ENCODE peak calls at places on chromosomes 16 and 17, in ten cellular contexts. One of them, this sample, is unnamed.

GRCh38 chr16:50617630-50618184 is 63.4 kb downstream of the SNX20 start:
- DNase-seq in germinal center: no peak
- DNase-seq in head of caudate nucleus: no peak
- DNase-seq in MM.1S: no peak
- DNase-seq in Kasumi-1: no peak
- DNase-seq in NCI-H1092: no peak
- DNase-seq in C1 segment of cervical spinal cord: no peak
- DNase-seq in NK-92 treated with Interleukin-12 subunit alpha and Interleukin-12 subunit beta, amount 100 ng/mL, for 24 hours: no peak
- DNase-seq in cardiac muscle cell: no peak
- DNase-seq in GM12878: no peak
- DNase-seq in this sample: no peak

GRCh38 chr17:2232244-2232638 is 71.3 kb downstream of the SMG6 start:
- DNase-seq in head of caudate nucleus: no peak
- DNase-seq in germinal center: no peak
- DNase-seq in cardiac muscle cell: peak
- DNase-seq in MM.1S: no peak
- DNase-seq in NCI-H1092: no peak
- DNase-seq in Kasumi-1: no peak
- DNase-seq in GM12878: no peak
- DNase-seq in NK-92 treated with Interleukin-12 subunit alpha and Interleukin-12 subunit beta, amount 100 ng/mL, for 24 hours: no peak
- DNase-seq in C1 segment of cervical spinal cord: no peak
- DNase-seq in this sample: no peak

GRCh38 chr17:13725286-13725990 is 123.7 kb upstream of the HS3ST3A1 start:
- DNase-seq in head of caudate nucleus: no peak
- DNase-seq in Kasumi-1: no peak
- DNase-seq in NCI-H1092: no peak
- DNase-seq in MM.1S: no peak
- DNase-seq in cardiac muscle cell: peak
- DNase-seq in C1 segment of cervical spinal cord: no peak
- DNase-seq in GM12878: no peak
- DNase-seq in germinal center: no peak
- DNase-seq in NK-92 treated with Interleukin-12 subunit alpha and Interleukin-12 subunit beta, amount 100 ng/mL, for 24 hours: no peak
- DNase-seq in this sample: no peak

GRCh38 chr17:45172232-45172540 is 10.5 kb downstream of the HEXIM2 start:
- DNase-seq in NCI-H1092: no peak
- DNase-seq in C1 segment of cervical spinal cord: no peak
- DNase-seq in Kasumi-1: no peak
- DNase-seq in head of caudate nucleus: no peak
- DNase-seq in cardiac muscle cell: no peak
- DNase-seq in GM12878: no peak
- DNase-seq in MM.1S: no peak
- DNase-seq in germinal center: no peak
- DNase-seq in NK-92 treated with Interleukin-12 subunit alpha and Interleukin-12 subunit beta, amount 100 ng/mL, for 24 hours: no peak
- DNase-seq in this sample: no peak

GRCh38 chr16:75351183-75351582 is 82.1 kb downstream of the CFDP1 start:
- DNase-seq in Kasumi-1: no peak
- DNase-seq in germinal center: no peak
- DNase-seq in GM12878: no peak
- DNase-seq in NK-92 treated with Interleukin-12 subunit alpha and Interleukin-12 subunit beta, amount 100 ng/mL, for 24 hours: no peak
- DNase-seq in head of caudate nucleus: no peak
- DNase-seq in cardiac muscle cell: peak
- DNase-seq in MM.1S: no peak
- DNase-seq in C1 segment of cervical spinal cord: no peak
- DNase-seq in NCI-H1092: no peak
- DNase-seq in this sample: no peak

GRCh38 chr17:76720211-76720610 is 6.2 kb downstream of the JMJD6 start:
- DNase-seq in MM.1S: no peak
- DNase-seq in head of caudate nucleus: no peak
- DNase-seq in cardiac muscle cell: no peak
- DNase-seq in C1 segment of cervical spinal cord: no peak
- DNase-seq in Kasumi-1: no peak
- DNase-seq in NCI-H1092: no peak
- DNase-seq in NK-92 treated with Interleukin-12 subunit alpha and Interleukin-12 subunit beta, amount 100 ng/mL, for 24 hours: no peak
- DNase-seq in germinal center: no peak
- DNase-seq in GM12878: no peak
- DNase-seq in this sample: no peak

GRCh38 chr17:14886200-14886739 is 378.9 kb downstream of the PMP22 start:
- DNase-seq in Kasumi-1: peak
- DNase-seq in NCI-H1092: no peak
- DNase-seq in NK-92 treated with Interleukin-12 subunit alpha and Interleukin-12 subunit beta, amount 100 ng/mL, for 24 hours: no peak
- DNase-seq in GM12878: no peak
- DNase-seq in germinal center: no peak
- DNase-seq in cardiac muscle cell: no peak
- DNase-seq in MM.1S: peak
- DNase-seq in C1 segment of cervical spinal cord: no peak
- DNase-seq in head of caudate nucleus: no peak
- DNase-seq in this sample: peak

GRCh38 chr17:50841949-50842354 is 6.6 kb downstream of the WFIKKN2 start:
- DNase-seq in Kasumi-1: peak
- DNase-seq in cardiac muscle cell: peak
- DNase-seq in GM12878: no peak
- DNase-seq in germinal center: peak
- DNase-seq in head of caudate nucleus: peak
- DNase-seq in MM.1S: peak
- DNase-seq in C1 segment of cervical spinal cord: peak
- DNase-seq in NK-92 treated with Interleukin-12 subunit alpha and Interleukin-12 subunit beta, amount 100 ng/mL, for 24 hours: no peak
- DNase-seq in NCI-H1092: peak
- DNase-seq in this sample: no peak

GRCh38 chr17:39916918-39917317 is 1.5 kb downstream of the GSDMB start:
- DNase-seq in MM.1S: no peak
- DNase-seq in NCI-H1092: no peak
- DNase-seq in cardiac muscle cell: peak
- DNase-seq in germinal center: no peak
- DNase-seq in head of caudate nucleus: no peak
- DNase-seq in C1 segment of cervical spinal cord: no peak
- DNase-seq in Kasumi-1: no peak
- DNase-seq in NK-92 treated with Interleukin-12 subunit alpha and Interleukin-12 subunit beta, amount 100 ng/mL, for 24 hours: no peak
- DNase-seq in GM12878: no peak
- DNase-seq in this sample: no peak

GRCh38 chr16:75580-76501 is 2.2 kb upstream of the MPG start:
- DNase-seq in NK-92 treated with Interleukin-12 subunit alpha and Interleukin-12 subunit beta, amount 100 ng/mL, for 24 hours: no peak
- DNase-seq in germinal center: no peak
- DNase-seq in head of caudate nucleus: no peak
- DNase-seq in cardiac muscle cell: peak
- DNase-seq in Kasumi-1: peak
- DNase-seq in MM.1S: no peak
- DNase-seq in C1 segment of cervical spinal cord: peak
- DNase-seq in NCI-H1092: no peak
- DNase-seq in GM12878: no peak
- DNase-seq in this sample: no peak

GRCh38 chr17:13888043-13888442 is 181.3 kb upstream of the COX10 start:
- DNase-seq in NCI-H1092: no peak
- DNase-seq in Kasumi-1: no peak
- DNase-seq in NK-92 treated with Interleukin-12 subunit alpha and Interleukin-12 subunit beta, amount 100 ng/mL, for 24 hours: no peak
- DNase-seq in head of caudate nucleus: peak
- DNase-seq in germinal center: no peak
- DNase-seq in MM.1S: no peak
- DNase-seq in cardiac muscle cell: peak
- DNase-seq in C1 segment of cervical spinal cord: no peak
- DNase-seq in GM12878: no peak
- DNase-seq in this sample: no peak

GRCh38 chr16:87392823-87393679 is 915 bp downstream of the MAP1LC3B start:
- DNase-seq in GM12878: no peak
- DNase-seq in NK-92 treated with Interleukin-12 subunit alpha and Interleukin-12 subunit beta, amount 100 ng/mL, for 24 hours: no peak
- DNase-seq in head of caudate nucleus: peak
- DNase-seq in Kasumi-1: peak
- DNase-seq in C1 segment of cervical spinal cord: no peak
- DNase-seq in cardiac muscle cell: peak
- DNase-seq in germinal center: peak
- DNase-seq in NCI-H1092: no peak
- DNase-seq in MM.1S: peak
- DNase-seq in this sample: no peak

GRCh38 chr16:68284847-68285246 is 20.5 kb downstream of the SLC7A6 start:
- DNase-seq in NCI-H1092: no peak
- DNase-seq in Kasumi-1: peak
- DNase-seq in head of caudate nucleus: no peak
- DNase-seq in MM.1S: peak
- DNase-seq in GM12878: peak
- DNase-seq in germinal center: peak
- DNase-seq in NK-92 treated with Interleukin-12 subunit alpha and Interleukin-12 subunit beta, amount 100 ng/mL, for 24 hours: no peak
- DNase-seq in C1 segment of cervical spinal cord: no peak
- DNase-seq in cardiac muscle cell: no peak
- DNase-seq in this sample: no peak

GRCh38 chr17:6398955-6399354 is 36.0 kb downstream of the AIPL1 start:
- DNase-seq in NCI-H1092: no peak
- DNase-seq in GM12878: no peak
- DNase-seq in MM.1S: no peak
- DNase-seq in cardiac muscle cell: no peak
- DNase-seq in Kasumi-1: no peak
- DNase-seq in germinal center: no peak
- DNase-seq in head of caudate nucleus: no peak
- DNase-seq in NK-92 treated with Interleukin-12 subunit alpha and Interleukin-12 subunit beta, amount 100 ng/mL, for 24 hours: no peak
- DNase-seq in C1 segment of cervical spinal cord: no peak
- DNase-seq in this sample: no peak

GRCh38 chr16:54102888-54103866 is 183.4 kb downstream of the IRX3 start:
- DNase-seq in GM12878: no peak
- DNase-seq in Kasumi-1: no peak
- DNase-seq in germinal center: no peak
- DNase-seq in NK-92 treated with Interleukin-12 subunit alpha and Interleukin-12 subunit beta, amount 100 ng/mL, for 24 hours: no peak
- DNase-seq in NCI-H1092: no peak
- DNase-seq in C1 segment of cervical spinal cord: no peak
- DNase-seq in head of caudate nucleus: no peak
- DNase-seq in MM.1S: no peak
- DNase-seq in cardiac muscle cell: no peak
- DNase-seq in this sample: no peak

GRCh38 chr17:8105957-8106398 is 12.3 kb downstream of the ALOXE3 start:
- DNase-seq in NK-92 treated with Interleukin-12 subunit alpha and Interleukin-12 subunit beta, amount 100 ng/mL, for 24 hours: no peak
- DNase-seq in NCI-H1092: no peak
- DNase-seq in MM.1S: no peak
- DNase-seq in head of caudate nucleus: no peak
- DNase-seq in cardiac muscle cell: peak
- DNase-seq in GM12878: no peak
- DNase-seq in Kasumi-1: no peak
- DNase-seq in germinal center: no peak
- DNase-seq in C1 segment of cervical spinal cord: no peak
- DNase-seq in this sample: no peak

GRCh38 chr16:60299345-60299744 is 1565.2 kb upstream of the GOT2 start:
- DNase-seq in C1 segment of cervical spinal cord: no peak
- DNase-seq in germinal center: no peak
- DNase-seq in cardiac muscle cell: no peak
- DNase-seq in MM.1S: no peak
- DNase-seq in head of caudate nucleus: no peak
- DNase-seq in GM12878: no peak
- DNase-seq in NCI-H1092: no peak
- DNase-seq in Kasumi-1: no peak
- DNase-seq in NK-92 treated with Interleukin-12 subunit alpha and Interleukin-12 subunit beta, amount 100 ng/mL, for 24 hours: no peak
- DNase-seq in this sample: no peak

GRCh38 chr17:6043405-6043804 is 26.8 kb upstream of the WSCD1 start:
- DNase-seq in MM.1S: no peak
- DNase-seq in NCI-H1092: no peak
- DNase-seq in head of caudate nucleus: no peak
- DNase-seq in GM12878: no peak
- DNase-seq in germinal center: no peak
- DNase-seq in NK-92 treated with Interleukin-12 subunit alpha and Interleukin-12 subunit beta, amount 100 ng/mL, for 24 hours: no peak
- DNase-seq in C1 segment of cervical spinal cord: no peak
- DNase-seq in Kasumi-1: no peak
- DNase-seq in cardiac muscle cell: no peak
- DNase-seq in this sample: no peak

GRCh38 chr16:28181557-28181914 is 30.2 kb downstream of the XPO6 start:
- DNase-seq in NCI-H1092: no peak
- DNase-seq in MM.1S: no peak
- DNase-seq in NK-92 treated with Interleukin-12 subunit alpha and Interleukin-12 subunit beta, amount 100 ng/mL, for 24 hours: no peak
- DNase-seq in germinal center: no peak
- DNase-seq in C1 segment of cervical spinal cord: no peak
- DNase-seq in cardiac muscle cell: peak
- DNase-seq in Kasumi-1: no peak
- DNase-seq in head of caudate nucleus: no peak
- DNase-seq in GM12878: no peak
- DNase-seq in this sample: peak

GRCh38 chr17:72558971-72559476 is 438.2 kb downstream of the SOX9 start:
- DNase-seq in head of caudate nucleus: no peak
- DNase-seq in GM12878: no peak
- DNase-seq in C1 segment of cervical spinal cord: no peak
- DNase-seq in MM.1S: no peak
- DNase-seq in NCI-H1092: no peak
- DNase-seq in cardiac muscle cell: no peak
- DNase-seq in germinal center: no peak
- DNase-seq in Kasumi-1: no peak
- DNase-seq in NK-92 treated with Interleukin-12 subunit alpha and Interleukin-12 subunit beta, amount 100 ng/mL, for 24 hours: no peak
- DNase-seq in this sample: no peak

GRCh38 chr16:78897299-78897698 is 703.2 kb downstream of the MAF start:
- DNase-seq in Kasumi-1: no peak
- DNase-seq in MM.1S: no peak
- DNase-seq in NK-92 treated with Interleukin-12 subunit alpha and Interleukin-12 subunit beta, amount 100 ng/mL, for 24 hours: no peak
- DNase-seq in C1 segment of cervical spinal cord: no peak
- DNase-seq in cardiac muscle cell: no peak
- DNase-seq in GM12878: no peak
- DNase-seq in germinal center: no peak
- DNase-seq in NCI-H1092: no peak
- DNase-seq in head of caudate nucleus: no peak
- DNase-seq in this sample: no peak

GRCh38 chr17:31067699-31068184 is 27.0 kb upstream of the NF1 start:
- DNase-seq in C1 segment of cervical spinal cord: no peak
- DNase-seq in cardiac muscle cell: peak
- DNase-seq in MM.1S: no peak
- DNase-seq in GM12878: no peak
- DNase-seq in NCI-H1092: no peak
- DNase-seq in Kasumi-1: no peak
- DNase-seq in head of caudate nucleus: no peak
- DNase-seq in germinal center: no peak
- DNase-seq in NK-92 treated with Interleukin-12 subunit alpha and Interleukin-12 subunit beta, amount 100 ng/mL, for 24 hours: no peak
- DNase-seq in this sample: peak

GRCh38 chr17:74749262-74750038 is 1.0 kb downstream of the NHERF1 start:
- DNase-seq in cardiac muscle cell: no peak
- DNase-seq in NK-92 treated with Interleukin-12 subunit alpha and Interleukin-12 subunit beta, amount 100 ng/mL, for 24 hours: peak
- DNase-seq in GM12878: no peak
- DNase-seq in MM.1S: no peak
- DNase-seq in Kasumi-1: peak
- DNase-seq in NCI-H1092: no peak
- DNase-seq in head of caudate nucleus: no peak
- DNase-seq in C1 segment of cervical spinal cord: peak
- DNase-seq in germinal center: peak
- DNase-seq in this sample: no peak

GRCh38 chr17:31528291-31528874 is 136.9 kb downstream of the RAB11FIP4 start:
- DNase-seq in head of caudate nucleus: no peak
- DNase-seq in cardiac muscle cell: no peak
- DNase-seq in NCI-H1092: no peak
- DNase-seq in Kasumi-1: no peak
- DNase-seq in germinal center: no peak
- DNase-seq in MM.1S: no peak
- DNase-seq in C1 segment of cervical spinal cord: no peak
- DNase-seq in GM12878: no peak
- DNase-seq in NK-92 treated with Interleukin-12 subunit alpha and Interleukin-12 subunit beta, amount 100 ng/mL, for 24 hours: no peak
- DNase-seq in this sample: no peak